ENCODE peak calls at places on chromosomes 5 and 9, in eight cellular contexts. One of them, this sample, is unnamed. For H3K4me1, the result is how much of the 10 kb centered on the place peaks cover.

GRCh38 chr5:40869371-40869770 is 28.2 kb downstream of the CARD6 start:
- DNase-seq in heart left ventricle: no peak
- DNase-seq in IMR-90: no peak
- DNase-seq in tibial nerve: no peak
- DNase-seq in A549: no peak
- DNase-seq in HCT116: no peak
- DNase-seq in sigmoid colon: no peak
- DNase-seq in uterus: no peak
- DNase-seq in this sample: no peak

GRCh38 chr5:179300834-179301233 is 44.4 kb downstream of the ADAMTS2 start:
- DNase-seq in uterus: peak
- DNase-seq in HCT116: no peak
- DNase-seq in heart left ventricle: no peak
- DNase-seq in sigmoid colon: peak
- DNase-seq in IMR-90: no peak
- DNase-seq in A549: no peak
- DNase-seq in tibial nerve: no peak
- DNase-seq in this sample: no peak

GRCh38 chr5:90111354-90112070 is 298.0 kb downstream of the CETN3 start:
- DNase-seq in A549: no peak
- DNase-seq in tibial nerve: no peak
- DNase-seq in IMR-90: no peak
- DNase-seq in HCT116: no peak
- DNase-seq in uterus: no peak
- DNase-seq in sigmoid colon: no peak
- DNase-seq in heart left ventricle: no peak
- DNase-seq in this sample: no peak

GRCh38 chr9:138053996-138054752 is 176.6 kb downstream of the CACNA1B start:
- DNase-seq in tibial nerve: no peak
- DNase-seq in IMR-90: no peak
- DNase-seq in HCT116: no peak
- DNase-seq in sigmoid colon: peak
- DNase-seq in heart left ventricle: no peak
- DNase-seq in A549: peak
- DNase-seq in uterus: no peak
- DNase-seq in this sample: no peak

GRCh38 chr9:91361294-91362201 is at the start of gene AUH:
- DNase-seq in tibial nerve: peak
- DNase-seq in heart left ventricle: peak
- DNase-seq in A549: peak
- DNase-seq in HCT116: peak
- DNase-seq in sigmoid colon: peak
- DNase-seq in IMR-90: peak
- DNase-seq in uterus: peak
- DNase-seq in this sample: peak

GRCh38 chr9:137194909-137195308 is 5.6 kb downstream of the TPRN start:
- DNase-seq in sigmoid colon: no peak
- DNase-seq in tibial nerve: no peak
- DNase-seq in HCT116: no peak
- DNase-seq in heart left ventricle: no peak
- DNase-seq in IMR-90: no peak
- DNase-seq in A549: no peak
- DNase-seq in uterus: no peak
- DNase-seq in this sample: no peak

GRCh38 chr5:181221105-181221791 is 1.8 kb upstream of the TRIM41 start:
- DNase-seq in A549: no peak
- DNase-seq in tibial nerve: peak
- DNase-seq in HCT116: no peak
- DNase-seq in uterus: no peak
- DNase-seq in heart left ventricle: no peak
- DNase-seq in sigmoid colon: no peak
- DNase-seq in IMR-90: no peak
- DNase-seq in this sample: no peak

GRCh38 chr9:105976257-105976656 is 281.9 kb downstream of the TMEM38B start:
- DNase-seq in uterus: no peak
- DNase-seq in sigmoid colon: no peak
- DNase-seq in IMR-90: no peak
- DNase-seq in HCT116: no peak
- DNase-seq in A549: no peak
- DNase-seq in tibial nerve: no peak
- DNase-seq in heart left ventricle: no peak
- DNase-seq in this sample: no peak

GRCh38 chr9:106930477-106930876 is 67.5 kb downstream of the ZNF462 start:
- DNase-seq in HCT116: no peak
- DNase-seq in IMR-90: no peak
- DNase-seq in A549: no peak
- DNase-seq in uterus: no peak
- DNase-seq in tibial nerve: no peak
- DNase-seq in heart left ventricle: no peak
- DNase-seq in sigmoid colon: no peak
- DNase-seq in this sample: no peak

GRCh38 chr9:70392189-70392588 is 22.3 kb downstream of the KLF9 start:
- DNase-seq in uterus: no peak
- DNase-seq in HCT116: no peak
- DNase-seq in tibial nerve: no peak
- DNase-seq in sigmoid colon: no peak
- DNase-seq in A549: no peak
- DNase-seq in IMR-90: no peak
- DNase-seq in heart left ventricle: no peak
- DNase-seq in this sample: no peak

GRCh38 chr5:65623482-65623881 is 651 bp downstream of the TRIM23 start:
- DNase-seq in IMR-90: no peak
- DNase-seq in uterus: no peak
- DNase-seq in sigmoid colon: no peak
- DNase-seq in HCT116: no peak
- DNase-seq in A549: no peak
- DNase-seq in heart left ventricle: no peak
- DNase-seq in tibial nerve: no peak
- DNase-seq in this sample: no peak

GRCh38 chr5:57434227-57434640 is 48.4 kb downstream of the ACTBL2 start:
- DNase-seq in tibial nerve: no peak
- DNase-seq in heart left ventricle: peak
- DNase-seq in uterus: no peak
- DNase-seq in HCT116: no peak
- DNase-seq in A549: no peak
- DNase-seq in sigmoid colon: no peak
- DNase-seq in IMR-90: no peak
- DNase-seq in this sample: no peak

GRCh38 chr5:50963647-50964584 is 297.5 kb downstream of the PARP8 start:
- DNase-seq in heart left ventricle: no peak
- DNase-seq in HCT116: no peak
- DNase-seq in sigmoid colon: no peak
- DNase-seq in IMR-90: no peak
- DNase-seq in A549: no peak
- DNase-seq in tibial nerve: no peak
- DNase-seq in uterus: no peak
- DNase-seq in this sample: no peak

GRCh38 chr5:133899506-133899905 is 68.9 kb downstream of the C5orf15 start:
- DNase-seq in HCT116: no peak
- DNase-seq in sigmoid colon: no peak
- DNase-seq in heart left ventricle: no peak
- DNase-seq in A549: no peak
- DNase-seq in IMR-90: no peak
- DNase-seq in uterus: no peak
- DNase-seq in tibial nerve: no peak
- DNase-seq in this sample: no peak

GRCh38 chr5:74179183-74179582 is 461.3 kb downstream of the ENC1 start:
- DNase-seq in A549: no peak
- DNase-seq in IMR-90: peak
- DNase-seq in HCT116: no peak
- DNase-seq in sigmoid colon: no peak
- DNase-seq in tibial nerve: no peak
- DNase-seq in uterus: no peak
- DNase-seq in heart left ventricle: no peak
- DNase-seq in this sample: no peak

GRCh38 chr5:139277171-139277570 is 16.4 kb upstream of the MATR3 start:
- DNase-seq in heart left ventricle: no peak
- DNase-seq in IMR-90: no peak
- DNase-seq in uterus: no peak
- DNase-seq in A549: no peak
- DNase-seq in tibial nerve: no peak
- DNase-seq in HCT116: no peak
- DNase-seq in sigmoid colon: no peak
- DNase-seq in this sample: no peak

GRCh38 chr5:139273322-139273571 is 20.3 kb upstream of the MATR3 start:
- DNase-seq in sigmoid colon: no peak
- DNase-seq in A549: peak
- DNase-seq in IMR-90: no peak
- DNase-seq in HCT116: no peak
- DNase-seq in heart left ventricle: no peak
- DNase-seq in uterus: no peak
- DNase-seq in tibial nerve: no peak
- DNase-seq in this sample: no peak

GRCh38 chr5:139273572-139274264 is 19.8 kb upstream of the MATR3 start:
- DNase-seq in heart left ventricle: peak
- DNase-seq in uterus: peak
- DNase-seq in HCT116: peak
- DNase-seq in sigmoid colon: peak
- DNase-seq in IMR-90: peak
- DNase-seq in tibial nerve: peak
- DNase-seq in A549: peak
- DNase-seq in this sample: peak

GRCh38 chr5:139276426-139276825 is 17.1 kb upstream of the MATR3 start:
- DNase-seq in HCT116: no peak
- DNase-seq in IMR-90: no peak
- DNase-seq in A549: no peak
- DNase-seq in sigmoid colon: no peak
- DNase-seq in uterus: no peak
- DNase-seq in tibial nerve: no peak
- DNase-seq in heart left ventricle: no peak
- DNase-seq in this sample: no peak

GRCh38 chr5:139275536-139276297 is 17.8 kb upstream of the MATR3 start:
- DNase-seq in uterus: no peak
- DNase-seq in sigmoid colon: no peak
- DNase-seq in IMR-90: no peak
- DNase-seq in heart left ventricle: no peak
- DNase-seq in tibial nerve: no peak
- DNase-seq in HCT116: no peak
- DNase-seq in A549: no peak
- DNase-seq in this sample: no peak
- H3K4me1 ChIP-seq in uterus: under half
- H3K4me1 ChIP-seq in sigmoid colon: under half
- H3K4me1 ChIP-seq in IMR-90: under half
- H3K4me1 ChIP-seq in heart left ventricle: under half
- H3K4me1 ChIP-seq in tibial nerve: under half
- H3K4me1 ChIP-seq in HCT116: under half
- H3K4me1 ChIP-seq in A549: half or more
- H3K4me1 ChIP-seq in this sample: under half

DNA sequence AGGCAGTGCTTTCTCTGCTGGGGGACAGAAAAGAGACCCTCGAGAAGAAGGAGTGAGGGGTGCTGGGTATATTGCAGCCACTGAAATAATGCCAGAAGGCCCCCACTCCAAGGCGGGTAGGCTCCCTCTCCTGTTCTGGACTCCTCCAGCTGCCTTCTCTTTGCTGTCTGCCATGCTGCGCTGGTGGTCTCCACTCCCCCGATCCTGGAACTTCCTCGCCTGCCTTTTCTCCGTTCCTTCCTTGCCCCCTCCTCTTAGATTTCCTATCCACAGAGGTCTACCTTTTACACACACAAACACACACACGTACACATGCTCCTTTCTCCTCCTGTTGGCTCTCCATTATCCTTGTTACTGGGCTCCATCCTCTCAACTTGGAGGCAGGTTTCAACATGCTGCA is 938 bp downstream of the GRIA1 start:
- DNase-seq in uterus: no peak
- DNase-seq in HCT116: no peak
- DNase-seq in IMR-90: no peak
- DNase-seq in heart left ventricle: no peak
- DNase-seq in sigmoid colon: no peak
- DNase-seq in tibial nerve: no peak
- DNase-seq in A549: no peak
- DNase-seq in this sample: no peak
- TF ChIP-seq POLR2A in uterus: no peak
- TF ChIP-seq POLR2A in HCT116: no peak
- TF ChIP-seq POLR2A in IMR-90: no peak
- TF ChIP-seq POLR2A in heart left ventricle: no peak
- TF ChIP-seq POLR2A in sigmoid colon: no peak
- TF ChIP-seq POLR2A in tibial nerve: no peak
- TF ChIP-seq POLR2A in A549: no peak
- TF ChIP-seq POLR2A in this sample: no peak

GRCh38 chr5:116574682-116575634 is at the start of gene SEMA6A:
- DNase-seq in A549: peak
- DNase-seq in heart left ventricle: peak
- DNase-seq in IMR-90: peak
- DNase-seq in sigmoid colon: peak
- DNase-seq in tibial nerve: peak
- DNase-seq in HCT116: peak
- DNase-seq in uterus: peak
- DNase-seq in this sample: peak

GRCh38 chr5:116572375-116573278 is 2.0 kb downstream of the SEMA6A start:
- DNase-seq in sigmoid colon: peak
- DNase-seq in HCT116: no peak
- DNase-seq in A549: peak
- DNase-seq in tibial nerve: no peak
- DNase-seq in heart left ventricle: peak
- DNase-seq in IMR-90: no peak
- DNase-seq in uterus: peak
- DNase-seq in this sample: peak

GRCh38 chr5:116575635-116576042 is 1.0 kb upstream of the SEMA6A start:
- DNase-seq in tibial nerve: no peak
- DNase-seq in A549: no peak
- DNase-seq in heart left ventricle: peak
- DNase-seq in IMR-90: no peak
- DNase-seq in HCT116: no peak
- DNase-seq in sigmoid colon: no peak
- DNase-seq in uterus: no peak
- DNase-seq in this sample: peak

GRCh38 chr5:116573279-116573616 is 1.4 kb downstream of the SEMA6A start:
- DNase-seq in uterus: peak
- DNase-seq in A549: peak
- DNase-seq in IMR-90: no peak
- DNase-seq in tibial nerve: no peak
- DNase-seq in sigmoid colon: peak
- DNase-seq in HCT116: no peak
- DNase-seq in heart left ventricle: peak
- DNase-seq in this sample: peak

GRCh38 chr5:116573617-116574431 is 799 bp downstream of the SEMA6A start:
- DNase-seq in IMR-90: no peak
- DNase-seq in HCT116: no peak
- DNase-seq in tibial nerve: no peak
- DNase-seq in heart left ventricle: peak
- DNase-seq in A549: peak
- DNase-seq in uterus: no peak
- DNase-seq in sigmoid colon: no peak
- DNase-seq in this sample: peak
- H3K4me3 ChIP-seq in IMR-90: peak
- H3K4me3 ChIP-seq in HCT116: peak
- H3K4me3 ChIP-seq in tibial nerve: peak
- H3K4me3 ChIP-seq in heart left ventricle: peak
- H3K4me3 ChIP-seq in A549: peak
- H3K4me3 ChIP-seq in uterus: peak
- H3K4me3 ChIP-seq in sigmoid colon: peak
- H3K4me3 ChIP-seq in this sample: peak

DNA sequence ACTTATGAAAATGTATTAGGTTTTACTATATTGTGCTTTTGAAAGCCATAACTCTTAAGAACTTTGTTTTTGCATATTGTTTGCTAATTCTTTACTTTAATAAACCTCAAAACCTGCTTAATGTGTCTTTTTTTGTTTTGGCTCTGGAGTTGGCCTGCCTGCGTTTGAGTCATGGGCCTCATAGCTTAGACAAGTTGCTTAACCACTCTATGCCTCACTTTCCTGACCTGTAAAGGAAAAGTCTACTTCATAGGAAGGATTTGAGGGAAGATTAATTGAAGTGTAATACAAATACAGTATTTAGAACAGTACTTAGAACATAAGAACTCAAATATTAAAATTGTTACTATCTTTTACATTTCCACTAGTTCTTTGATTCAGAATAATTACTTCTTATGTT is 10.3 kb downstream of the SMIM32 start:
- DNase-seq in uterus: no peak
- DNase-seq in heart left ventricle: no peak
- DNase-seq in IMR-90: peak
- DNase-seq in A549: no peak
- DNase-seq in HCT116: no peak
- DNase-seq in tibial nerve: no peak
- DNase-seq in sigmoid colon: no peak
- DNase-seq in this sample: no peak
- H3K4me1 ChIP-seq in uterus: under half
- H3K4me1 ChIP-seq in heart left ventricle: under half
- H3K4me1 ChIP-seq in IMR-90: under half
- H3K4me1 ChIP-seq in A549: under half
- H3K4me1 ChIP-seq in HCT116: under half
- H3K4me1 ChIP-seq in tibial nerve: under half
- H3K4me1 ChIP-seq in sigmoid colon: under half
- H3K4me1 ChIP-seq in this sample: under half